ENCODE peak calls at places on chromosome 11, in ten cellular contexts. One of them, this sample, is unnamed.

GRCh38 chr11:20162824-20163777 is 2.8 kb upstream of the DBX1 start:
- DNase-seq in DMS153: no peak
- DNase-seq in T follicular helper cell: no peak
- DNase-seq in HuH-7: no peak
- DNase-seq in stimulated activated effector memory CD8-positive, alpha-beta T cell treated with anti-CD3 and anti-CD28 coated beads, Interleukin-12 subunit alpha, Interleukin-12 subunit beta, amount 100 ng/mL, for 72 hours: no peak
- DNase-seq in sigmoid colon: no peak
- DNase-seq in H1: no peak
- DNase-seq in MCF 10A: no peak
- DNase-seq in IMR-90: peak
- DNase-seq in astrocyte of the spinal cord: peak
- DNase-seq in this sample: no peak

GRCh38 chr11:32817181-32817842 is 12.4 kb upstream of the PRRG4 start:
- DNase-seq in IMR-90: no peak
- DNase-seq in sigmoid colon: no peak
- DNase-seq in T follicular helper cell: no peak
- DNase-seq in astrocyte of the spinal cord: no peak
- DNase-seq in DMS153: no peak
- DNase-seq in stimulated activated effector memory CD8-positive, alpha-beta T cell treated with anti-CD3 and anti-CD28 coated beads, Interleukin-12 subunit alpha, Interleukin-12 subunit beta, amount 100 ng/mL, for 72 hours: no peak
- DNase-seq in HuH-7: no peak
- DNase-seq in MCF 10A: no peak
- DNase-seq in H1: no peak
- DNase-seq in this sample: no peak

GRCh38 chr11:123260511-123261211 is 65.6 kb upstream of the CLMP start:
- DNase-seq in HuH-7: no peak
- DNase-seq in MCF 10A: no peak
- DNase-seq in H1: no peak
- DNase-seq in sigmoid colon: no peak
- DNase-seq in astrocyte of the spinal cord: no peak
- DNase-seq in stimulated activated effector memory CD8-positive, alpha-beta T cell treated with anti-CD3 and anti-CD28 coated beads, Interleukin-12 subunit alpha, Interleukin-12 subunit beta, amount 100 ng/mL, for 72 hours: no peak
- DNase-seq in IMR-90: no peak
- DNase-seq in DMS153: no peak
- DNase-seq in T follicular helper cell: no peak
- DNase-seq in this sample: no peak

GRCh38 chr11:65383778-65384177 is 1.3 kb upstream of the SLC25A45 start:
- DNase-seq in stimulated activated effector memory CD8-positive, alpha-beta T cell treated with anti-CD3 and anti-CD28 coated beads, Interleukin-12 subunit alpha, Interleukin-12 subunit beta, amount 100 ng/mL, for 72 hours: no peak
- DNase-seq in sigmoid colon: no peak
- DNase-seq in DMS153: no peak
- DNase-seq in H1: no peak
- DNase-seq in astrocyte of the spinal cord: no peak
- DNase-seq in HuH-7: no peak
- DNase-seq in MCF 10A: no peak
- DNase-seq in IMR-90: no peak
- DNase-seq in T follicular helper cell: no peak
- DNase-seq in this sample: no peak

GRCh38 chr11:92735039-92735438 is 234.4 kb upstream of the MTNR1B start:
- DNase-seq in sigmoid colon: no peak
- DNase-seq in IMR-90: no peak
- DNase-seq in H1: no peak
- DNase-seq in stimulated activated effector memory CD8-positive, alpha-beta T cell treated with anti-CD3 and anti-CD28 coated beads, Interleukin-12 subunit alpha, Interleukin-12 subunit beta, amount 100 ng/mL, for 72 hours: no peak
- DNase-seq in DMS153: no peak
- DNase-seq in HuH-7: no peak
- DNase-seq in astrocyte of the spinal cord: no peak
- DNase-seq in MCF 10A: peak
- DNase-seq in T follicular helper cell: no peak
- DNase-seq in this sample: no peak

GRCh38 chr11:69074786-69075185 is 26.1 kb downstream of the TPCN2 start:
- DNase-seq in IMR-90: no peak
- DNase-seq in T follicular helper cell: no peak
- DNase-seq in H1: no peak
- DNase-seq in stimulated activated effector memory CD8-positive, alpha-beta T cell treated with anti-CD3 and anti-CD28 coated beads, Interleukin-12 subunit alpha, Interleukin-12 subunit beta, amount 100 ng/mL, for 72 hours: no peak
- DNase-seq in astrocyte of the spinal cord: no peak
- DNase-seq in sigmoid colon: no peak
- DNase-seq in DMS153: no peak
- DNase-seq in HuH-7: no peak
- DNase-seq in MCF 10A: no peak
- DNase-seq in this sample: no peak

GRCh38 chr11:59463176-59463575 is 6.4 kb downstream of the OR4D6 start:
- DNase-seq in stimulated activated effector memory CD8-positive, alpha-beta T cell treated with anti-CD3 and anti-CD28 coated beads, Interleukin-12 subunit alpha, Interleukin-12 subunit beta, amount 100 ng/mL, for 72 hours: no peak
- DNase-seq in astrocyte of the spinal cord: no peak
- DNase-seq in T follicular helper cell: no peak
- DNase-seq in H1: no peak
- DNase-seq in sigmoid colon: peak
- DNase-seq in HuH-7: no peak
- DNase-seq in IMR-90: no peak
- DNase-seq in MCF 10A: peak
- DNase-seq in DMS153: no peak
- DNase-seq in this sample: no peak

GRCh38 chr11:65882191-65883057 is 2.8 kb downstream of the CTSW start:
- DNase-seq in H1: no peak
- DNase-seq in MCF 10A: no peak
- DNase-seq in IMR-90: no peak
- DNase-seq in sigmoid colon: peak
- DNase-seq in DMS153: no peak
- DNase-seq in HuH-7: no peak
- DNase-seq in T follicular helper cell: no peak
- DNase-seq in stimulated activated effector memory CD8-positive, alpha-beta T cell treated with anti-CD3 and anti-CD28 coated beads, Interleukin-12 subunit alpha, Interleukin-12 subunit beta, amount 100 ng/mL, for 72 hours: no peak
- DNase-seq in astrocyte of the spinal cord: no peak
- DNase-seq in this sample: no peak

GRCh38 chr11:127451852-127452251 is 451.3 kb upstream of the KIRREL3 start:
- DNase-seq in stimulated activated effector memory CD8-positive, alpha-beta T cell treated with anti-CD3 and anti-CD28 coated beads, Interleukin-12 subunit alpha, Interleukin-12 subunit beta, amount 100 ng/mL, for 72 hours: no peak
- DNase-seq in T follicular helper cell: no peak
- DNase-seq in DMS153: no peak
- DNase-seq in astrocyte of the spinal cord: no peak
- DNase-seq in IMR-90: no peak
- DNase-seq in HuH-7: no peak
- DNase-seq in H1: no peak
- DNase-seq in MCF 10A: no peak
- DNase-seq in sigmoid colon: peak
- DNase-seq in this sample: no peak

GRCh38 chr11:110900426-110900825 is 188.2 kb upstream of the ARHGAP20 start:
- DNase-seq in IMR-90: no peak
- DNase-seq in T follicular helper cell: no peak
- DNase-seq in stimulated activated effector memory CD8-positive, alpha-beta T cell treated with anti-CD3 and anti-CD28 coated beads, Interleukin-12 subunit alpha, Interleukin-12 subunit beta, amount 100 ng/mL, for 72 hours: no peak
- DNase-seq in astrocyte of the spinal cord: no peak
- DNase-seq in H1: no peak
- DNase-seq in MCF 10A: no peak
- DNase-seq in HuH-7: no peak
- DNase-seq in sigmoid colon: no peak
- DNase-seq in DMS153: no peak
- DNase-seq in this sample: no peak

GRCh38 chr11:20201231-20201630 is 41.0 kb upstream of the DBX1 start:
- DNase-seq in astrocyte of the spinal cord: no peak
- DNase-seq in HuH-7: no peak
- DNase-seq in stimulated activated effector memory CD8-positive, alpha-beta T cell treated with anti-CD3 and anti-CD28 coated beads, Interleukin-12 subunit alpha, Interleukin-12 subunit beta, amount 100 ng/mL, for 72 hours: no peak
- DNase-seq in DMS153: no peak
- DNase-seq in MCF 10A: no peak
- DNase-seq in sigmoid colon: no peak
- DNase-seq in IMR-90: no peak
- DNase-seq in T follicular helper cell: no peak
- DNase-seq in H1: no peak
- DNase-seq in this sample: no peak

GRCh38 chr11:74204692-74205091 is 33.6 kb downstream of the PPME1 start:
- DNase-seq in sigmoid colon: no peak
- DNase-seq in DMS153: no peak
- DNase-seq in MCF 10A: no peak
- DNase-seq in IMR-90: no peak
- DNase-seq in stimulated activated effector memory CD8-positive, alpha-beta T cell treated with anti-CD3 and anti-CD28 coated beads, Interleukin-12 subunit alpha, Interleukin-12 subunit beta, amount 100 ng/mL, for 72 hours: no peak
- DNase-seq in T follicular helper cell: no peak
- DNase-seq in astrocyte of the spinal cord: no peak
- DNase-seq in H1: no peak
- DNase-seq in HuH-7: no peak
- DNase-seq in this sample: no peak

GRCh38 chr11:64165842-64166635 is at the start of gene MACROD1:
- DNase-seq in T follicular helper cell: peak
- DNase-seq in sigmoid colon: peak
- DNase-seq in MCF 10A: peak
- DNase-seq in IMR-90: peak
- DNase-seq in DMS153: peak
- DNase-seq in stimulated activated effector memory CD8-positive, alpha-beta T cell treated with anti-CD3 and anti-CD28 coated beads, Interleukin-12 subunit alpha, Interleukin-12 subunit beta, amount 100 ng/mL, for 72 hours: peak
- DNase-seq in astrocyte of the spinal cord: peak
- DNase-seq in H1: no peak
- DNase-seq in HuH-7: peak
- DNase-seq in this sample: peak

GRCh38 chr11:78015878-78016277 is 7.2 kb downstream of the KCTD14 start:
- DNase-seq in IMR-90: no peak
- DNase-seq in DMS153: no peak
- DNase-seq in astrocyte of the spinal cord: no peak
- DNase-seq in sigmoid colon: no peak
- DNase-seq in H1: no peak
- DNase-seq in HuH-7: no peak
- DNase-seq in stimulated activated effector memory CD8-positive, alpha-beta T cell treated with anti-CD3 and anti-CD28 coated beads, Interleukin-12 subunit alpha, Interleukin-12 subunit beta, amount 100 ng/mL, for 72 hours: no peak
- DNase-seq in MCF 10A: no peak
- DNase-seq in T follicular helper cell: no peak
- DNase-seq in this sample: no peak

GRCh38 chr11:85705805-85706204 is 19.8 kb upstream of the CCDC89 start:
- DNase-seq in HuH-7: no peak
- DNase-seq in MCF 10A: no peak
- DNase-seq in T follicular helper cell: no peak
- DNase-seq in DMS153: no peak
- DNase-seq in astrocyte of the spinal cord: no peak
- DNase-seq in H1: no peak
- DNase-seq in IMR-90: peak
- DNase-seq in stimulated activated effector memory CD8-positive, alpha-beta T cell treated with anti-CD3 and anti-CD28 coated beads, Interleukin-12 subunit alpha, Interleukin-12 subunit beta, amount 100 ng/mL, for 72 hours: no peak
- DNase-seq in sigmoid colon: no peak
- DNase-seq in this sample: no peak

GRCh38 chr11:61141601-61142028 is 19.6 kb downstream of the VPS37C start:
- DNase-seq in sigmoid colon: peak
- DNase-seq in stimulated activated effector memory CD8-positive, alpha-beta T cell treated with anti-CD3 and anti-CD28 coated beads, Interleukin-12 subunit alpha, Interleukin-12 subunit beta, amount 100 ng/mL, for 72 hours: no peak
- DNase-seq in H1: no peak
- DNase-seq in astrocyte of the spinal cord: no peak
- DNase-seq in T follicular helper cell: no peak
- DNase-seq in IMR-90: no peak
- DNase-seq in DMS153: peak
- DNase-seq in HuH-7: no peak
- DNase-seq in MCF 10A: peak
- DNase-seq in this sample: no peak

GRCh38 chr11:16840951-16841350 is 102.5 kb downstream of the C11orf58 start:
- DNase-seq in HuH-7: no peak
- DNase-seq in H1: no peak
- DNase-seq in stimulated activated effector memory CD8-positive, alpha-beta T cell treated with anti-CD3 and anti-CD28 coated beads, Interleukin-12 subunit alpha, Interleukin-12 subunit beta, amount 100 ng/mL, for 72 hours: no peak
- DNase-seq in sigmoid colon: no peak
- DNase-seq in DMS153: no peak
- DNase-seq in MCF 10A: no peak
- DNase-seq in astrocyte of the spinal cord: no peak
- DNase-seq in T follicular helper cell: no peak
- DNase-seq in IMR-90: no peak
- DNase-seq in this sample: no peak

GRCh38 chr11:67345949-67346819 is 7.2 kb downstream of the POLD4 start:
- DNase-seq in stimulated activated effector memory CD8-positive, alpha-beta T cell treated with anti-CD3 and anti-CD28 coated beads, Interleukin-12 subunit alpha, Interleukin-12 subunit beta, amount 100 ng/mL, for 72 hours: no peak
- DNase-seq in MCF 10A: peak
- DNase-seq in IMR-90: peak
- DNase-seq in T follicular helper cell: no peak
- DNase-seq in sigmoid colon: no peak
- DNase-seq in HuH-7: peak
- DNase-seq in H1: no peak
- DNase-seq in astrocyte of the spinal cord: peak
- DNase-seq in DMS153: peak
- DNase-seq in this sample: no peak